ENCODE peak calls at places on chromosomes 4 and X, in five cellular contexts. N is GM12892, G is stromal cell of bone marrow, I is glutamatergic neuron, Z is fibroblast of mammary gland. K is an unnamed sample.

GRCh38 chr4:130395871-130396270 is 1299.9 kb downstream of the C4orf33 start:
- DNase-seq in N (no peak), G (peak; percentile 59), I (no peak), Z (peak; percentile 86), K (no peak)

GRCh38 chr4:82275431-82276423 is 98.1 kb downstream of the HNRNPD start:
- DNase-seq in N (no peak), G (no peak), I (no peak), Z (no peak), K (no peak)

GRCh38 chr4:136796953-136797352 is 735.3 kb downstream of the PCDH18 start:
- DNase-seq in N (no peak), G (no peak), I (no peak), Z (no peak), K (no peak)

GRCh38 chr4:744212-744841 is 38.7 kb downstream of the PCGF3 start:
- DNase-seq in N (no peak), G (no peak), I (no peak), Z (no peak), K (no peak)

GRCh38 chr4:173005912-173006633 is 162.5 kb upstream of the GALNT7 start:
- DNase-seq in N (no peak), G (no peak), I (no peak), Z (no peak), K (no peak)

GRCh38 chr4:8362483-8362882 is 78.0 kb downstream of the ACOX3 start:
- DNase-seq in N (no peak), G (no peak), I (no peak), Z (no peak), K (no peak)

GRCh38 chr4:153241295-153241694 is 37.1 kb downstream of the TRIM2 start:
- DNase-seq in N (no peak), G (no peak), I (no peak), Z (no peak), K (no peak)

GRCh38 chr4:158193171-158193749 is 17.0 kb upstream of the TMEM144 start:
- DNase-seq in N (no peak), G (peak; percentile 19), I (no peak), Z (peak; percentile 35), K (peak; percentile 85)

GRCh38 chr4:48944659-48945290 is 38.2 kb upstream of the OCIAD2 start:
- DNase-seq in N (no peak), G (no peak), I (no peak), Z (no peak), K (no peak)

GRCh38 chrX:154353172-154353843 is 21.1 kb downstream of the FLNA start:
- DNase-seq in N (no peak), G (no peak), I (no peak), Z (no peak), K (no peak)

GRCh38 chrX:155666741-155667140 is 54.0 kb upstream of the TMLHE start:
- DNase-seq in N (no peak), G (no peak), I (no peak), Z (no peak), K (no peak)

GRCh38 chr4:186946682-186947294 is 223.1 kb upstream of the FAT1 start:
- DNase-seq in N (no peak), G (no peak), I (peak; percentile 65), Z (peak; percentile 18), K (no peak)

GRCh38 chr4:187268940-187269339 is 545.3 kb upstream of the FAT1 start:
- DNase-seq in N (no peak), G (no peak), I (no peak), Z (no peak), K (no peak)

GRCh38 chr4:188396037-188396436 is 256.8 kb downstream of the TRIML1 start:
- DNase-seq in N (no peak), G (no peak), I (no peak), Z (no peak), K (no peak)

GRCh38 chr4:128635939-128636551 is 173.5 kb upstream of the JADE1 start:
- DNase-seq in N (no peak), G (no peak), I (no peak), Z (no peak), K (no peak)

GRCh38 chr4:43423276-43423675 is 530.8 kb downstream of the GRXCR1 start:
- DNase-seq in N (no peak), G (no peak), I (no peak), Z (peak; percentile 19), K (no peak)

GRCh38 chrX:114924846-114925245 is 92.6 kb downstream of the IL13RA2 start:
- DNase-seq in N (no peak), G (no peak), I (no peak), Z (no peak), K (no peak)

GRCh38 chrX:70479970-70480659 is 35.5 kb downstream of the DLG3 start:
- DNase-seq in N (no peak), G (no peak), I (no peak), Z (peak; percentile 41), K (no peak)

GRCh38 chrX:118038614-118039365 is 77.8 kb downstream of the KLHL13 start:
- DNase-seq in N (no peak), G (peak; percentile 47), I (no peak), Z (peak; percentile 31), K (no peak)

GRCh38 chrX:21905976-21906375 is 34.5 kb upstream of the SMS start:
- DNase-seq in N (no peak), G (no peak), I (no peak), Z (no peak), K (no peak)

GRCh38 chrX:72381439-72382198 is 75.9 kb upstream of the CITED1 start:
- DNase-seq in N (no peak), G (no peak), I (no peak), Z (peak; percentile 17), K (no peak)

GRCh38 chr4:40681600-40682297 is 52.1 kb upstream of the RBM47 start:
- DNase-seq in N (no peak), G (no peak), I (no peak), Z (no peak), K (no peak)

GRCh38 chr4:181418491-181418890 is 824.7 kb upstream of the TENM3 start:
- DNase-seq in N (no peak), G (no peak), I (no peak), Z (no peak), K (no peak)

GRCh38 chrX:153906126-153906917 is 1.8 kb downstream of the AVPR2 start:
- DNase-seq in N (no peak), G (no peak), I (no peak), Z (no peak), K (no peak)

GRCh38 chr4:110458494-110459266 is 17.3 kb upstream of the ENPEP start:
- DNase-seq in N (no peak), G (no peak), I (no peak), Z (no peak), K (no peak)

GRCh38 chrX:94424456-94424855 is 750.5 kb downstream of the FAM133A start:
- DNase-seq in N (no peak), G (no peak), I (no peak), Z (no peak), K (no peak)

GRCh38 chr4:94244087-94244828 is 36.6 kb downstream of the SMARCAD1 start:
- DNase-seq in N (no peak), G (no peak), I (no peak), Z (no peak), K (no peak)

GRCh38 chrX:108122748-108123147 is 31.2 kb downstream of the ATG4A start:
- DNase-seq in N (no peak), G (peak; percentile 5), I (no peak), Z (peak; percentile 45), K (no peak)

GRCh38 chr4:139245590-139245989 is 34.4 kb downstream of the MGARP start:
- DNase-seq in N (no peak), G (no peak), I (no peak), Z (no peak), K (no peak)